ENCODE peak calls at places on chromosome 2, in six cellular contexts. One of them, this sample, is unnamed.

GRCh38 chr2:232485333-232485756 is 2.3 kb downstream of the ECEL1 start:
- DNase-seq in AG04450: no peak
- DNase-seq in frontal cortex: no peak
- DNase-seq in midbrain: no peak
- DNase-seq in renal cortical epithelial cell: no peak
- DNase-seq in heart right ventricle: no peak
- DNase-seq in this sample: no peak

GRCh38 chr2:70514612-70515055 is 39.0 kb downstream of the TGFA start:
- DNase-seq in midbrain: no peak
- DNase-seq in heart right ventricle: no peak
- DNase-seq in renal cortical epithelial cell: no peak
- DNase-seq in AG04450: no peak
- DNase-seq in frontal cortex: no peak
- DNase-seq in this sample: no peak

GRCh38 chr2:98474979-98475632 is 30.4 kb downstream of the INPP4A start:
- DNase-seq in heart right ventricle: no peak
- DNase-seq in frontal cortex: no peak
- DNase-seq in midbrain: no peak
- DNase-seq in renal cortical epithelial cell: no peak
- DNase-seq in AG04450: no peak
- DNase-seq in this sample: no peak

GRCh38 chr2:64492821-64493220 is 31.3 kb upstream of the AFTPH start:
- DNase-seq in midbrain: no peak
- DNase-seq in renal cortical epithelial cell: no peak
- DNase-seq in heart right ventricle: no peak
- DNase-seq in AG04450: no peak
- DNase-seq in frontal cortex: no peak
- DNase-seq in this sample: no peak

GRCh38 chr2:20172273-20173052 is 52.5 kb downstream of the SDC1 start:
- DNase-seq in frontal cortex: no peak
- DNase-seq in renal cortical epithelial cell: no peak
- DNase-seq in heart right ventricle: no peak
- DNase-seq in midbrain: no peak
- DNase-seq in AG04450: no peak
- DNase-seq in this sample: no peak

GRCh38 chr2:124145982-124146381 is 120.9 kb downstream of the CNTNAP5 start:
- DNase-seq in renal cortical epithelial cell: no peak
- DNase-seq in AG04450: no peak
- DNase-seq in heart right ventricle: no peak
- DNase-seq in frontal cortex: no peak
- DNase-seq in midbrain: no peak
- DNase-seq in this sample: no peak

GRCh38 chr2:225076125-225076524 is 33.9 kb upstream of the DOCK10 start:
- DNase-seq in frontal cortex: no peak
- DNase-seq in renal cortical epithelial cell: no peak
- DNase-seq in AG04450: no peak
- DNase-seq in heart right ventricle: no peak
- DNase-seq in midbrain: no peak
- DNase-seq in this sample: no peak

GRCh38 chr2:60581461-60582282 is 28.2 kb upstream of the BCL11A start:
- DNase-seq in renal cortical epithelial cell: no peak
- DNase-seq in heart right ventricle: peak
- DNase-seq in frontal cortex: peak
- DNase-seq in midbrain: peak
- DNase-seq in AG04450: peak
- DNase-seq in this sample: peak

GRCh38 chr2:157868993-157869392 is 7.1 kb downstream of the ACVR1 start:
- DNase-seq in heart right ventricle: no peak
- DNase-seq in renal cortical epithelial cell: no peak
- DNase-seq in AG04450: no peak
- DNase-seq in midbrain: no peak
- DNase-seq in frontal cortex: no peak
- DNase-seq in this sample: no peak

GRCh38 chr2:190235101-190235500 is 84.5 kb downstream of the HIBCH start:
- DNase-seq in AG04450: no peak
- DNase-seq in heart right ventricle: no peak
- DNase-seq in frontal cortex: no peak
- DNase-seq in midbrain: no peak
- DNase-seq in renal cortical epithelial cell: no peak
- DNase-seq in this sample: no peak

GRCh38 chr2:119106301-119106897 is 52.2 kb downstream of the C1QL2 start:
- DNase-seq in renal cortical epithelial cell: peak
- DNase-seq in frontal cortex: no peak
- DNase-seq in midbrain: peak
- DNase-seq in heart right ventricle: peak
- DNase-seq in AG04450: no peak
- DNase-seq in this sample: peak

GRCh38 chr2:5725794-5726463 is 33.7 kb downstream of the SOX11 start:
- DNase-seq in midbrain: peak
- DNase-seq in frontal cortex: no peak
- DNase-seq in heart right ventricle: no peak
- DNase-seq in renal cortical epithelial cell: peak
- DNase-seq in AG04450: no peak
- DNase-seq in this sample: peak

GRCh38 chr2:11681722-11682589 is 12.0 kb upstream of the NTSR2 start:
- DNase-seq in frontal cortex: no peak
- DNase-seq in midbrain: peak
- DNase-seq in AG04450: no peak
- DNase-seq in renal cortical epithelial cell: no peak
- DNase-seq in heart right ventricle: no peak
- DNase-seq in this sample: peak

GRCh38 chr2:55771612-55772011 is 78.0 kb upstream of the PNPT1 start:
- DNase-seq in midbrain: peak
- DNase-seq in AG04450: no peak
- DNase-seq in frontal cortex: peak
- DNase-seq in renal cortical epithelial cell: peak
- DNase-seq in heart right ventricle: no peak
- DNase-seq in this sample: no peak

GRCh38 chr2:109209412-109209811 is 80.4 kb downstream of the SH3RF3 start:
- DNase-seq in heart right ventricle: no peak
- DNase-seq in frontal cortex: no peak
- DNase-seq in AG04450: peak
- DNase-seq in renal cortical epithelial cell: peak
- DNase-seq in midbrain: no peak
- DNase-seq in this sample: no peak

GRCh38 chr2:120369250-120369649 is 23.3 kb downstream of the INHBB start:
- DNase-seq in AG04450: no peak
- DNase-seq in heart right ventricle: no peak
- DNase-seq in renal cortical epithelial cell: no peak
- DNase-seq in frontal cortex: no peak
- DNase-seq in midbrain: no peak
- DNase-seq in this sample: no peak

GRCh38 chr2:132416080-132416911 is at the start of gene GPR39:
- DNase-seq in frontal cortex: no peak
- DNase-seq in midbrain: peak
- DNase-seq in renal cortical epithelial cell: peak
- DNase-seq in AG04450: peak
- DNase-seq in heart right ventricle: peak
- DNase-seq in this sample: peak